ENCODE peak calls at places on chromosomes 6 and 20, in ten cellular contexts. One of them, this sample, is unnamed.

GRCh38 chr6:39347906-39348585 is 25.5 kb upstream of the KCNK16 start:
- DNase-seq in kidney: peak
- DNase-seq in pancreas: no peak
- DNase-seq in MM.1S: peak
- DNase-seq in nephron progenitor cell: peak
- DNase-seq in cardiac muscle cell: peak
- DNase-seq in mesothelial cell of epicardium: peak
- DNase-seq in cardiac fibroblast: peak
- DNase-seq in tibial artery: peak
- DNase-seq in left ventricle myocardium inferior: peak
- DNase-seq in this sample: peak

GRCh38 chr6:53603381-53604121 is 58.6 kb upstream of the GCLC start:
- DNase-seq in pancreas: no peak
- DNase-seq in cardiac muscle cell: no peak
- DNase-seq in tibial artery: no peak
- DNase-seq in left ventricle myocardium inferior: no peak
- DNase-seq in kidney: no peak
- DNase-seq in nephron progenitor cell: no peak
- DNase-seq in cardiac fibroblast: peak
- DNase-seq in mesothelial cell of epicardium: no peak
- DNase-seq in MM.1S: no peak
- DNase-seq in this sample: no peak

GRCh38 chr6:80029442-80029841 is 25.0 kb downstream of the TTK start:
- DNase-seq in left ventricle myocardium inferior: no peak
- DNase-seq in cardiac muscle cell: no peak
- DNase-seq in tibial artery: no peak
- DNase-seq in kidney: no peak
- DNase-seq in pancreas: no peak
- DNase-seq in nephron progenitor cell: no peak
- DNase-seq in cardiac fibroblast: no peak
- DNase-seq in mesothelial cell of epicardium: no peak
- DNase-seq in MM.1S: no peak
- DNase-seq in this sample: peak

GRCh38 chr6:21199246-21199645 is 394.3 kb upstream of the SOX4 start:
- DNase-seq in left ventricle myocardium inferior: no peak
- DNase-seq in cardiac muscle cell: no peak
- DNase-seq in pancreas: no peak
- DNase-seq in nephron progenitor cell: peak
- DNase-seq in cardiac fibroblast: no peak
- DNase-seq in kidney: no peak
- DNase-seq in tibial artery: no peak
- DNase-seq in MM.1S: no peak
- DNase-seq in mesothelial cell of epicardium: no peak
- DNase-seq in this sample: no peak

GRCh38 chr6:151303231-151303630 is 63.5 kb downstream of the AKAP12 start:
- DNase-seq in cardiac fibroblast: no peak
- DNase-seq in cardiac muscle cell: no peak
- DNase-seq in pancreas: no peak
- DNase-seq in left ventricle myocardium inferior: no peak
- DNase-seq in mesothelial cell of epicardium: no peak
- DNase-seq in MM.1S: no peak
- DNase-seq in nephron progenitor cell: no peak
- DNase-seq in tibial artery: no peak
- DNase-seq in kidney: no peak
- DNase-seq in this sample: no peak

GRCh38 chr6:44131880-44132279 is 4.5 kb downstream of the TMEM63B start:
- DNase-seq in tibial artery: no peak
- DNase-seq in cardiac muscle cell: no peak
- DNase-seq in pancreas: no peak
- DNase-seq in cardiac fibroblast: no peak
- DNase-seq in MM.1S: no peak
- DNase-seq in kidney: no peak
- DNase-seq in nephron progenitor cell: no peak
- DNase-seq in mesothelial cell of epicardium: no peak
- DNase-seq in left ventricle myocardium inferior: no peak
- DNase-seq in this sample: no peak

GRCh38 chr6:156662025-156662445 is 115.1 kb upstream of the ARID1B start:
- DNase-seq in left ventricle myocardium inferior: no peak
- DNase-seq in nephron progenitor cell: peak
- DNase-seq in cardiac muscle cell: no peak
- DNase-seq in mesothelial cell of epicardium: peak
- DNase-seq in tibial artery: no peak
- DNase-seq in MM.1S: no peak
- DNase-seq in kidney: no peak
- DNase-seq in pancreas: no peak
- DNase-seq in cardiac fibroblast: peak
- DNase-seq in this sample: no peak

GRCh38 chr6:130848945-130849344 is 21.7 kb downstream of the SMLR1 start:
- DNase-seq in cardiac muscle cell: no peak
- DNase-seq in left ventricle myocardium inferior: no peak
- DNase-seq in kidney: no peak
- DNase-seq in cardiac fibroblast: no peak
- DNase-seq in pancreas: no peak
- DNase-seq in mesothelial cell of epicardium: no peak
- DNase-seq in tibial artery: no peak
- DNase-seq in MM.1S: peak
- DNase-seq in nephron progenitor cell: no peak
- DNase-seq in this sample: peak

GRCh38 chr20:23180451-23180921 is 94.4 kb upstream of the CD93 start:
- DNase-seq in MM.1S: no peak
- DNase-seq in mesothelial cell of epicardium: no peak
- DNase-seq in nephron progenitor cell: peak
- DNase-seq in kidney: peak
- DNase-seq in tibial artery: no peak
- DNase-seq in pancreas: no peak
- DNase-seq in left ventricle myocardium inferior: peak
- DNase-seq in cardiac muscle cell: no peak
- DNase-seq in cardiac fibroblast: peak
- DNase-seq in this sample: no peak

DNA sequence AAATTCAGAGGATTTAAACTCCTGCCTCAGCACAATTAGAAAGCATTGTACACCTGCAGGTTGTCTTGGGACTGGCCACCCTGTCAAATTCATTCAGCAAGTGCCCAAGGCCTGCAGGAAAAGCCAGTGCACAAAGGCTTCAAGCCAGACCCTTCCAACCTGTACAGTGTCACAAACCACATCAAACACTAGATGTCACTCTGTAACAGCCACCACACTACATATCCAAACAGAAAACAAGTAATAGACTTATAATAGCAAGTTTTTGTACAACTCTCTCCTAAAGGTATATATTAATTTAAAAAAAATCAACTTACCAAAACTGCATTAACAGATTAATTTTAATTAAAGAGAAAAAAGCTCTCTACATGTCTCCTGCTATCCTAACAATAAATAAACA is 47.6 kb downstream of the RALGAPA2 start:
- DNase-seq in MM.1S: peak
- DNase-seq in left ventricle myocardium inferior: no peak
- DNase-seq in kidney: no peak
- DNase-seq in mesothelial cell of epicardium: no peak
- DNase-seq in cardiac fibroblast: peak
- DNase-seq in nephron progenitor cell: peak
- DNase-seq in cardiac muscle cell: peak
- DNase-seq in pancreas: no peak
- DNase-seq in tibial artery: no peak
- DNase-seq in this sample: peak
- TF ChIP-seq CTCF in MM.1S: peak
- TF ChIP-seq CTCF in left ventricle myocardium inferior: peak
- TF ChIP-seq CTCF in kidney: peak
- TF ChIP-seq CTCF in mesothelial cell of epicardium: no peak
- TF ChIP-seq CTCF in cardiac fibroblast: peak
- TF ChIP-seq CTCF in nephron progenitor cell: peak
- TF ChIP-seq CTCF in cardiac muscle cell: peak
- TF ChIP-seq CTCF in pancreas: no peak
- TF ChIP-seq CTCF in tibial artery: no peak
- TF ChIP-seq CTCF in this sample: peak

DNA sequence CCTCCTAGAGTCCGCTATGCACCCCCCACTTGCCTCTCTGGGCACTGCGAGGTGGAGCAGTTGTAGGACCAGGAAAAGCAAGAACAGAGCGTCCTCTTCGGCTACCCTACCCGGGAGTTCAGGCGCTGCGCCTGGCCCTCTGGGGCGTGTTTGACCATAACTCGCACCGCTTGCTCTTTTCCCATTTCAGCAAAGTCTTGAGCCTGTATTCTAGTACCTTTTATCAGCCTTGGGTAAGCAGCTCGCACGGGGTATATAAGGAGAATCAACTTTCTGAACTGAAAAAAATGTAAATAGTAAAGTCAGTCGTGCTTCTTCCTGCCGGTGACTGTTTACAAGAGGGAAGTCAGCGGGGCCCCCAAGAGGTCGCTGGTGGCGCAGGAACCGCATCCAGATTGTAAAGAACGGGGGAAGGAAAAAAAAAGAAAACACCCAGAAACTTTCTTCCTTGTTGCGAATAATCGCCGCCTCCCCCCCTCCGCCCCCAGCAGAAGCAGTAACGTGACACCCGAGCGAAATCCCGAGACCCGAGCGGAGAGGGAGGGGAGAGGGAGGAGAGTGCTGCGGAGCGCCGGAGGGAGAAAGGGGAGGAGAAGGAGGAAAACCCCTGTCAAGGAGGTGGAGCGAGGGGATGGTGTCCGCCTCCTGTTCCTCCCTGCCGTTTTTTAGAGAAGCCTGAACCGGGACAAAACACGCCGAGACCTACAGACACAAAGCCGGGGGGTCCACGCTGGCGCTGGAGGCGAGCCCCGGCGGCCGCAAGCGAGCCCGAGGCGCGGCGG is at the start of gene UST:
- DNase-seq in cardiac muscle cell: peak
- DNase-seq in nephron progenitor cell: peak
- DNase-seq in mesothelial cell of epicardium: peak
- DNase-seq in kidney: peak
- DNase-seq in pancreas: peak
- DNase-seq in tibial artery: peak
- DNase-seq in MM.1S: peak
- DNase-seq in cardiac fibroblast: peak
- DNase-seq in left ventricle myocardium inferior: peak
- DNase-seq in this sample: peak
- TF ChIP-seq CTCF in cardiac muscle cell: peak
- TF ChIP-seq CTCF in nephron progenitor cell: peak
- TF ChIP-seq CTCF in mesothelial cell of epicardium: no peak
- TF ChIP-seq CTCF in kidney: peak
- TF ChIP-seq CTCF in pancreas: no peak
- TF ChIP-seq CTCF in tibial artery: no peak
- TF ChIP-seq CTCF in MM.1S: peak
- TF ChIP-seq CTCF in cardiac fibroblast: peak
- TF ChIP-seq CTCF in left ventricle myocardium inferior: peak
- TF ChIP-seq CTCF in this sample: peak

GRCh38 chr20:3749689-3750639 is 17.5 kb downstream of the HSPA12B start:
- DNase-seq in mesothelial cell of epicardium: peak
- DNase-seq in cardiac muscle cell: peak
- DNase-seq in cardiac fibroblast: peak
- DNase-seq in nephron progenitor cell: peak
- DNase-seq in tibial artery: no peak
- DNase-seq in pancreas: peak
- DNase-seq in left ventricle myocardium inferior: no peak
- DNase-seq in MM.1S: no peak
- DNase-seq in kidney: no peak
- DNase-seq in this sample: peak
- TF ChIP-seq CTCF in mesothelial cell of epicardium: peak
- TF ChIP-seq CTCF in cardiac muscle cell: peak
- TF ChIP-seq CTCF in cardiac fibroblast: peak
- TF ChIP-seq CTCF in nephron progenitor cell: peak
- TF ChIP-seq CTCF in tibial artery: peak
- TF ChIP-seq CTCF in pancreas: peak
- TF ChIP-seq CTCF in left ventricle myocardium inferior: peak
- TF ChIP-seq CTCF in MM.1S: peak
- TF ChIP-seq CTCF in kidney: peak
- TF ChIP-seq CTCF in this sample: peak

DNA sequence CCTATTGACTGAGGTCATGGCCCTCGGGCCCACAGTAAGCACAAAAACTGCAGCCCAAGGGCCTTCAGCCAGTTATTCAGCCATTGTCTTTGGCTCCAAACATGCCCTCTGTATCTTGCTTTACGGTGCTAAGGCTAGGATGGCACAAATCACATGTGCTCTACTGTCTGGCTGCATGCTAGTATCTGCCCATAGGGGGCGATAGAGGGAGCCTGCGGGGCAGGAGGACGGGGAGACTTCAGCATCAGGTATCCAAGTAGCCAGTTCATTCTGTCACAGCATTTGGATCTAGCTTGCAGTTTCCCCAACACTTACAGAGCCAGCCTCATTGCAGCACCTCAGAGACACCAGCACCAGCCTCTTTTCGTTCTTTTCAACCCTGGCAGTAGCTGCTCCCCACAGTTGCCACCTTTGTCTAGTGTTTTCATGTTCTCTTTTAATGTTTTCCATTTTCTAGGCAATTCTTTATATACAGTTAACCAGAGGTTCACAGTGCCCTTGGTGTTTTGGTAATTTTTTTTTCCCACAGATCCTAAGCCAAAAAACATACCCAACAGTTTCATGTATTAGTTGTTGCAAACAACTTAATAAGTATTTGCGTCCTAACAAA is 705.9 kb downstream of the PTPRT start:
- DNase-seq in pancreas: no peak
- DNase-seq in mesothelial cell of epicardium: no peak
- DNase-seq in cardiac muscle cell: peak
- DNase-seq in left ventricle myocardium inferior: no peak
- DNase-seq in kidney: no peak
- DNase-seq in MM.1S: peak
- DNase-seq in tibial artery: no peak
- DNase-seq in nephron progenitor cell: peak
- DNase-seq in cardiac fibroblast: no peak
- DNase-seq in this sample: no peak
- TF ChIP-seq CTCF in pancreas: peak
- TF ChIP-seq CTCF in mesothelial cell of epicardium: peak
- TF ChIP-seq CTCF in cardiac muscle cell: peak
- TF ChIP-seq CTCF in left ventricle myocardium inferior: peak
- TF ChIP-seq CTCF in kidney: peak
- TF ChIP-seq CTCF in MM.1S: peak
- TF ChIP-seq CTCF in tibial artery: no peak
- TF ChIP-seq CTCF in nephron progenitor cell: peak
- TF ChIP-seq CTCF in cardiac fibroblast: peak
- TF ChIP-seq CTCF in this sample: no peak